ENCODE peak calls at places on chromosome 6, in nine cellular contexts. V, G, E, Y, Z, C, F, U and W are unnamed samples.

GRCh38 chr6:166656269-166657206 is 29.5 kb upstream of the RPS6KA2 start:
- DNase-seq in F (peak), E (no peak), V (no peak), Y (no peak), Z (peak), C (no peak), U (no peak), G (no peak), W (no peak)

GRCh38 chr6:36442083-36442670 is 477 bp downstream of the PXT1 start:
- DNase-seq in Y (peak), Z (no peak), V (no peak), G (no peak), E (no peak), C (no peak), U (no peak), F (peak), W (no peak)

GRCh38 chr6:71248866-71249265 is 39.7 kb upstream of the OGFRL1 start:
- DNase-seq in E (no peak), V (no peak), U (no peak), Z (no peak), F (no peak), G (no peak), C (no peak), Y (no peak), W (no peak)

GRCh38 chr6:135796884-135797283 is 54.6 kb upstream of the PDE7B start:
- DNase-seq in F (no peak), E (peak), G (no peak), Y (no peak), U (no peak), Z (peak), V (no peak), C (no peak), W (no peak)

GRCh38 chr6:20444786-20445271 is 43.1 kb downstream of the E2F3 start:
- DNase-seq in V (no peak), G (no peak), C (no peak), E (no peak), U (no peak), Y (no peak), Z (peak), F (no peak), W (peak)

GRCh38 chr6:72418495-72418894 is 203.4 kb upstream of the KCNQ5 start:
- DNase-seq in V (peak), F (no peak), C (no peak), E (peak), Y (peak), G (no peak), Z (peak), U (no peak), W (peak)

GRCh38 chr6:167906899-167907298 is 80.2 kb downstream of the AFDN start:
- DNase-seq in U (peak), G (no peak), F (peak), Z (no peak), Y (peak), E (peak), C (no peak), V (peak), W (no peak)

GRCh38 chr6:112710710-112711109 is 363.6 kb downstream of the RFPL4B start:
- DNase-seq in Z (no peak), E (no peak), C (no peak), Y (no peak), G (no peak), V (no peak), U (no peak), F (no peak), W (no peak)

GRCh38 chr6:146433881-146434741 is 109.5 kb upstream of the RAB32 start:
- DNase-seq in G (no peak), V (peak), U (no peak), Y (peak), C (no peak), F (peak), E (peak), Z (peak), W (peak)

GRCh38 chr6:135380793-135381192 is 116.7 kb downstream of the AHI1 start:
- DNase-seq in C (no peak), V (no peak), E (no peak), Z (no peak), Y (no peak), G (no peak), U (no peak), F (no peak), W (no peak)

GRCh38 chr6:39425346-39426056 is 103.0 kb upstream of the KCNK16 start:
- DNase-seq in G (no peak), Z (no peak), C (no peak), F (no peak), U (no peak), Y (no peak), E (no peak), V (no peak), W (peak)

GRCh38 chr6:144536079-144536478 is 250.9 kb downstream of the UTRN start:
- DNase-seq in V (no peak), E (no peak), U (no peak), C (no peak), Y (no peak), G (no peak), F (no peak), Z (no peak), W (no peak)

GRCh38 chr6:51459958-51460357 is 627.5 kb downstream of the PKHD1 start:
- DNase-seq in V (no peak), U (no peak), Y (no peak), G (no peak), C (no peak), E (no peak), F (no peak), Z (no peak), W (no peak)

GRCh38 chr6:121319112-121319553 is 15.1 kb downstream of the TBC1D32 start:
- DNase-seq in Y (peak), E (peak), V (no peak), F (peak), G (no peak), Z (peak), C (no peak), U (no peak), W (no peak)

GRCh38 chr6:136961848-136962247 is 39.7 kb downstream of the SLC35D3 start:
- DNase-seq in C (no peak), F (no peak), E (no peak), U (no peak), Y (no peak), Z (no peak), G (no peak), V (no peak), W (no peak)

GRCh38 chr6:114354482-114354881 is 11.7 kb upstream of the HS3ST5 start:
- DNase-seq in Z (no peak), U (no peak), E (no peak), C (no peak), F (no peak), Y (no peak), V (no peak), G (no peak), W (no peak)

GRCh38 chr6:111997078-111997862 is 56.6 kb upstream of the CCN6 start:
- DNase-seq in Y (peak), C (peak), G (peak), F (peak), E (peak), V (peak), U (peak), Z (peak), W (peak)

GRCh38 chr6:15247750-15248450 is 2.0 kb downstream of the JARID2 start:
- DNase-seq in C (peak), Y (peak), E (peak), U (peak), G (peak), F (peak), V (peak), Z (peak), W (peak)

GRCh38 chr6:79946242-79946641 is 1.1 kb downstream of the ELOVL4 start:
- DNase-seq in Y (peak), C (no peak), G (no peak), F (peak), Z (peak), V (no peak), E (no peak), U (no peak), W (peak)

GRCh38 chr6:14175031-14175430 is 57.5 kb downstream of the CD83 start:
- DNase-seq in V (no peak), F (no peak), E (no peak), C (no peak), G (no peak), U (no peak), Y (no peak), Z (no peak), W (no peak)

GRCh38 chr6:134394905-134395304 is 77.0 kb upstream of the SGK1 start:
- DNase-seq in F (no peak), V (no peak), G (no peak), E (no peak), U (no peak), Y (no peak), C (no peak), Z (no peak), W (no peak)

GRCh38 chr6:64681416-64682160 is 1025.4 kb downstream of the EYS start:
- DNase-seq in E (no peak), C (no peak), Y (no peak), F (no peak), V (no peak), G (no peak), U (no peak), Z (no peak), W (no peak)

GRCh38 chr6:146113055-146113623 is 84.3 kb downstream of the GRM1 start:
- DNase-seq in Y (no peak), F (no peak), U (no peak), V (no peak), C (no peak), Z (no peak), G (no peak), E (no peak), W (no peak)

GRCh38 chr6:161134550-161135298 is 139.1 kb downstream of the AGPAT4 start:
- DNase-seq in U (no peak), Y (no peak), C (no peak), Z (no peak), F (no peak), E (no peak), G (no peak), V (no peak), W (no peak)